ENCODE peak calls at places on chromosome 12, in four cellular contexts. D is IMR-90, M is uterus, C is glutamatergic neuron. Z is an unnamed sample.

GRCh38 chr12:77122661-77123060 is 57.3 kb upstream of the E2F7 start:
- DNase-seq in D (peak), M (no peak), C (no peak), Z (no peak)

GRCh38 chr12:58917699-58918334 is 2.5 kb downstream of the LRIG3 start:
- DNase-seq in M (no peak), C (no peak), D (no peak), Z (no peak)

GRCh38 chr12:13680916-13681315 is 300.5 kb downstream of the GRIN2B start:
- DNase-seq in D (no peak), M (no peak), C (no peak), Z (no peak)

GRCh38 chr12:31324845-31325523 is 966 bp downstream of the SINHCAF start:
- DNase-seq in C (peak), D (peak), M (peak), Z (peak)

GRCh38 chr12:26928661-26929060 is 9.1 kb downstream of the INTS13 start:
- DNase-seq in D (no peak), C (no peak), M (no peak), Z (no peak)

GRCh38 chr12:32201096-32201495 is 94.4 kb downstream of the BICD1 start:
- DNase-seq in M (no peak), D (no peak), C (no peak), Z (no peak)

GRCh38 chr12:70812124-70812523 is 108.4 kb downstream of the PTPRR start:
- DNase-seq in M (no peak), D (no peak), C (no peak), Z (no peak)

GRCh38 chr12:91355150-91356006 is 172.8 kb upstream of the DCN start:
- DNase-seq in D (peak), M (peak), C (peak), Z (peak)

GRCh38 chr12:27332407-27333310 is at the start of gene BMAL2:
- DNase-seq in C (peak), D (peak), M (peak), Z (no peak)

GRCh38 chr12:115209230-115209629 is 525.3 kb upstream of the TBX3 start:
- DNase-seq in D (no peak), M (no peak), C (no peak), Z (no peak)

GRCh38 chr12:6840428-6841138 is at the start of gene GNB3:
- DNase-seq in D (no peak), M (no peak), C (peak), Z (no peak)

GRCh38 chr12:109881752-109882151 is 1.4 kb upstream of the GLTP start:
- DNase-seq in M (no peak), D (no peak), C (no peak), Z (no peak)

GRCh38 chr12:130437555-130438242 is 100.0 kb downstream of the PIWIL1 start:
- DNase-seq in D (no peak), M (no peak), C (no peak), Z (no peak)

GRCh38 chr12:62878211-62878610 is 56.7 kb downstream of the PPM1H start:
- DNase-seq in D (no peak), M (no peak), C (no peak), Z (no peak)

GRCh38 chr12:72511906-72512305 is 239.7 kb downstream of the TRHDE start:
- DNase-seq in D (peak), M (no peak), C (no peak), Z (no peak)

GRCh38 chr12:15522574-15523187 is 200.4 kb downstream of the PTPRO start:
- DNase-seq in M (no peak), C (no peak), D (peak), Z (no peak)

GRCh38 chr12:123754041-123754757 is 7.9 kb upstream of the DNAH10 start:
- DNase-seq in C (no peak), M (no peak), D (no peak), Z (no peak)
- TF ChIP-seq CTCF in C (no peak), M (no peak), D (no peak), Z (no peak)

DNA sequence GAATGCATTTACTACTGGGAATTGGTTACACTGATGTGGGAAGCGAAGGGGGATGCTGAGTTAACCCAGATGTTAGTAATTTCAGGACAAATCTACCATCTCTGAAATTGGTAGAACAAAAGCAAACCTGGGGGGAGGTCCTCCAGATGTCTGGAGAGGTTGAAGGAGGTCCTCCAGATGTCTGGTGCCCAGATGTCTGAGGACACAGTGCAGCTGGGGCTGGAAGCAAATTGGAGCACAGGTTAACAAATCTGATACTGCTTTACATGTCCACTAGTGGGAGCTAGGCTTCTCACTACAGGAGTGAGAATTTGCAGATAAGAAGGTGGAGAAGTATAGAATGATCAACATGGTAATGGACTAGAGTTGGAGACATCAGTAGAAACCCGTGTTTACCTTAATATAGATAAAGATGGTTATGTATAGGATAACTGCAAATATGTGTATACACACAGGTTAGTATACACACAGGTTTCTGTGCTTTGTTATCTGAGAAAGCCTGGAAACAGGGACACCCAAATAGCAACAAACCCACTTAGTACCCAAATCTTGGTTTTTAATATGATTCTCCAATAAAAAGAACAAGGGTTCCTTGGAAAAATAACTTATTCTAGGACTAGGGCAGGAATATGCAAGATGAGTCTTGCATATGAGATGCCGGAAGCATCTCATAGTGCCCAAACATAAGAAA is 162.5 kb downstream of the C12orf50 start:
- DNase-seq in C (no peak), M (no peak), D (peak), Z (no peak)
- TF ChIP-seq CTCF in C (no peak), M (no peak), D (peak), Z (no peak)

GRCh38 chr12:106898001-106898966 is 57.4 kb upstream of the TMEM263 start:
- DNase-seq in D (no peak), C (peak), M (no peak), Z (no peak)

GRCh38 chr12:106900554-106900953 is 55.2 kb upstream of the TMEM263 start:
- DNase-seq in C (no peak), M (no peak), D (no peak), Z (no peak)

GRCh38 chr12:106894774-106895173 is 60.9 kb upstream of the TMEM263 start:
- DNase-seq in M (no peak), D (peak), C (no peak), Z (no peak)

GRCh38 chr12:106896603-106897002 is 59.1 kb upstream of the TMEM263 start:
- DNase-seq in C (no peak), D (no peak), M (no peak), Z (no peak)

DNA sequence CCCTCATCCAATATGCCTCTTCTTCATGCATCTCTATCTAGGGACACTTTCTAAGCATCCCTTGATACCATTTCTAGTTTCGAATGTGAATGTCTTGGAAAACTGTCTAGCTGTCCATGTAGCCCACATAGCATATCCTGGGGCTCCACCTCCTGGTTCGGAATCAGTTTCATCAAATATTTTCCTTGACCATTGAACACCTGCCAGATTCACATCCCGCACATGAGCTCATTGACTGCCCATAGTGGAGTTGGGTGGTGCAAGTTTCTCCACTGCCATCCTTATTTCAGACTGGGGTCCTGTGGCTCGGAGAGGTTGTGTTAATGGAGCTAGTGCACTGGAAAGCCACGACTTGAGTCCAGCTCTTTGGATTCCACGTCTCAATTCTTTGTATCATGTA is 58.6 kb upstream of the TMEM263 start:
- DNase-seq in D (peak), C (no peak), M (no peak), Z (no peak)
- TF ChIP-seq CTCF in D (peak), C (no peak), M (no peak), Z (no peak)

GRCh38 chr12:55654506-55655224 is 18.0 kb downstream of the OR10P1 start:
- DNase-seq in D (no peak), M (no peak), C (no peak), Z (no peak)
- TF ChIP-seq CTCF in D (no peak), M (no peak), C (no peak), Z (no peak)

GRCh38 chr12:49623142-49623899 is at the start of gene PRPF40B:
- DNase-seq in M (peak), D (peak), C (peak), Z (peak)
- TF ChIP-seq CTCF in M (no peak), D (peak), C (peak), Z (peak)

GRCh38 chr12:106193404-106194215 is 54.2 kb downstream of the CKAP4 start:
- DNase-seq in M (no peak), D (no peak), C (no peak), Z (no peak)

GRCh38 chr12:106194351-106194750 is 53.5 kb downstream of the CKAP4 start:
- DNase-seq in D (no peak), M (no peak), C (no peak), Z (no peak)

GRCh38 chr12:106195638-106196037 is 52.2 kb downstream of the CKAP4 start:
- DNase-seq in C (no peak), M (peak), D (peak), Z (peak)

GRCh38 chr12:106189341-106189740 is 50.6 kb upstream of the NUAK1 start:
- DNase-seq in M (no peak), C (no peak), D (no peak), Z (no peak)

DNA sequence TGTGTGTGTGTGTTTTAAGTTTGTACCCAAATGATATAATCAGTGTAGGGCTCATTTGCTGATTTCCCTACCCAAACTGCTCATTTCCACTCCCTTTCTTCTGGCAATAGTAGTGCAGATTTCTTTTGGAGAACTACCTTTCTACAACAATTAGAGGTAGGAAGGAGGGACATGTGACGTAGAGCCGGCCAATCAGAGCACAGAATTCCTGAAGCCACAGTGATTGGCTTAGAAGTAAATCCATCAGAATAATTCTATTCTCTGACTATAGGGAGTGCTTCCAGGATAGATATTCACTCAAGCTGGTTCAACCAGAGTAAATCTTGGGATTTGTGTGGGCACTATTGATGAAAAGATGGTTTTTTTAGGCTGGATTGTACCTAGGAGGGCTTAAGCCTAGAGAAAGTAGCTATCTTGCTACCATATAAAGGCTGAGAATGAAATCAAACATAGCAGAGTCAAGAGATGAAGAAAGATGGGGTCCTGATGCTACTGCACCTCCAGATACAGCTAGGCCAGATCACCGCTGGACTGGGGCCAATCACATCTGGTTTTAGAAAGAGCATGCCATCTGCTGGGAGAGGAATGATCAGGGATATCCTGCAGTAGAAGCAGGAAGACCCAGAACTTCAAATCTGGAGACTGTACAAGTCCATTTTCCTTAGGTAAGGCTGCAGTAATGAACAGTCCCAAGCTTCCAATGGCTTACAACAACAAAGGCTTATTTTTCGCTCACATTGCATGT is 54.1 kb upstream of the NUAK1 start:
- DNase-seq in D (no peak), C (no peak), M (no peak), Z (no peak)
- TF ChIP-seq CTCF in D (no peak), C (no peak), M (no peak), Z (no peak)

GRCh38 chr12:3313655-3314305 is 177.2 kb upstream of the PRMT8 start:
- DNase-seq in C (peak), M (peak), D (peak), Z (no peak)
- TF ChIP-seq CTCF in C (peak), M (no peak), D (peak), Z (peak)

DNA sequence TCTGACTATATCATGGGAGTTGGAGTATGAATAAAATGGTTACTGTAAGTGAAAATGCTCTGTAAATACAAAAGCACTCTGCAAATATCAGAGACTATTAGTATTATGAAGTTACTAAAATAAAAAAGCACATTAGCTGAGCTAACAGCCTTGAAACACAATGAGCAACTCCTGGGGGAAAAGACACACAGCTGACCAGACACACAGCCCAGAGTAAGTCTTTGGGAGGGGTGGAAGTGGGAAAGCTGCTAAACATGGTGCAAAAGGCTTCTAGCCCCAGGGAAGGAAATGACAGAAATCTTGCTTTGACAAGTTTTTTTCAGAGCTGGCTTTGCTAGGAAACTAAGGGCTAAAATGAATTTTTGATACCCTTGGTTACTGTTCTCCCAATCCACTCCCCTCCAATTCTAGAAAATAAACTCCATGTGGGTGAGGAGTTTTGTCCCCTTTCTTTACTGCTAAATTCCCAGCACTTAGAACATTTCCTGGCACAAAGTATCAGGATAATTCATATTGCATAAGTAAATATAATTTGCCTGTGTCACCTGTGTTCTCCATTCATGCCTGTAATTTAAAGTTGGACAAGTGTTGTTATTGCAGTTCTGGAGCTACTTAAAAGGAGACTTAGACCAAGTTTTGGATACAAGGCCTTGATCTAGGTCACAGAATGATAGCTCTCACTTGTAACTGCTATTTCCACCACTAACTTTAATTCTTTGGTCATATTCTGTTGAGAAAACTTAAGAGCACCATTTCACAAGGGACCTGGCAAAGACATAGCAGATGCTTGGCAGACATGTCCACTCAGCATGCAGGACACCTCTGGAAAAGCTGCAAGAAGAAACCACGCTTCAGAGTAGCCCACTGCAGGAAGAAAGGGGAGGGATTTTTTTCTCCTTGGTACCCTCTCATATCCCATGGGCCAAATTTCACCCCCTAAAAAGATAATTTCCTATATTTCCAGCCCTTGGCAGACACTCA is 19.0 kb upstream of the RAB3IP start:
- DNase-seq in M (no peak), C (no peak), D (no peak), Z (no peak)
- TF ChIP-seq CTCF in M (no peak), C (no peak), D (no peak), Z (no peak)

GRCh38 chr12:40149673-40150260 is 43.9 kb upstream of the SLC2A13 start:
- DNase-seq in C (no peak), D (no peak), M (no peak), Z (no peak)

GRCh38 chr12:40157307-40157706 is 51.4 kb upstream of the SLC2A13 start:
- DNase-seq in M (no peak), C (no peak), D (no peak), Z (no peak)

GRCh38 chr12:40156031-40156764 is 50.3 kb upstream of the SLC2A13 start:
- DNase-seq in C (no peak), M (no peak), D (no peak), Z (no peak)

GRCh38 chr12:40154381-40154780 is 48.5 kb upstream of the SLC2A13 start:
- DNase-seq in C (no peak), D (no peak), M (no peak), Z (no peak)

DNA sequence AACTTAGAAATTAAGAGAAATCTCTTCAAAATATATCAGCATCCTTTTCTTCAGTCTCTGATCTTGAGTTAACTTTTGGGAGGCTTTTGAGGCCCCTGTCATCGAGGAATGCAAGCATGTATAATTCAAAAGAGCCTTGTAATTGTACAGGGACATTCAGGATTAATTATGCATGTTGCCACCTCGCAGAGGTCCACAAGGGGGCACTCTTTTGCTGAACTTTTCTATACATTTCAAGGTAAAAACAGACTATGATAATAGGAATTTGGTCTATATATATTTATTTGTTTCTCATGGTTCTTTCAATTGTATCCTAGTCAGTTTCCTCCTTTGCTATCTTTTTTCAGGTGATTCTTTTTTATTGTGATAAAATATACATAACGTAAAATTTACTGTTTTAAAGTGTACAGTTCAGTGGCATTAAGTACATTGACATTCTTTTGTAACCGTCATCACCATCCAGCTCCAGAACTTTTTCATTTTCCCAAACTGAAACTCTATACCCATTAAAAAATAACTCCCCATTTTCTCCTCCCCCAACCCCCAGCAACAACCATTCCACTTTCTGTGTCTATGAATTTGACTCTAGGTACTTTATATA is 47.0 kb upstream of the SLC2A13 start:
- DNase-seq in D (peak), M (peak), C (peak), Z (peak)
- TF ChIP-seq CTCF in D (peak), M (peak), C (peak), Z (peak)